ENCODE peak calls at places on chromosome 7, in eight cellular contexts. B is cardiac muscle cell, O is stomach, I is sigmoid colon, S is choroid plexus epithelial cell, A is fibroblast of villous mesenchyme, U is A549, E is fibroblast of lung. T is an unnamed sample.

GRCh38 chr7:100247152-100247757 is 27.5 kb downstream of the PVRIG start:
- DNase-seq in B (peak), O (peak), I (no peak), S (peak), A (peak), U (peak), E (peak), T (peak)

GRCh38 chr7:80614911-80615310 is 23.5 kb upstream of the CD36 start:
- DNase-seq in B (peak), O (no peak), I (no peak), S (peak), A (peak), U (peak), E (peak), T (peak)

GRCh38 chr7:43108255-43109011 is 4.0 kb upstream of the HECW1 start:
- DNase-seq in B (peak), O (peak), I (no peak), S (peak), A (peak), U (peak), E (peak), T (peak)

GRCh38 chr7:99267530-99268360 is 4.9 kb upstream of the MYH16 start:
- DNase-seq in B (peak), O (peak), I (no peak), S (peak), A (peak), U (peak), E (peak), T (peak)

GRCh38 chr7:41696323-41696916 is 6.5 kb downstream of the INHBA start:
- DNase-seq in B (peak), O (peak), I (peak), S (peak), A (peak), U (peak), E (peak), T (peak)

GRCh38 chr7:68321776-68322496 is 1276.3 kb upstream of the AUTS2 start:
- DNase-seq in B (peak), O (no peak), I (no peak), S (no peak), A (no peak), U (no peak), E (no peak), T (no peak)

GRCh38 chr7:158586499-158587191 is 978 bp downstream of the PTPRN2 start:
- DNase-seq in B (no peak), O (peak), I (no peak), S (no peak), A (no peak), U (no peak), E (no peak), T (no peak)

GRCh38 chr7:17380696-17381662 is 82.5 kb downstream of the AHR start:
- DNase-seq in B (no peak), O (no peak), I (no peak), S (no peak), A (no peak), U (no peak), E (peak), T (no peak)

GRCh38 chr7:123864966-123865365 is 20.0 kb downstream of the HYAL4 start:
- DNase-seq in B (no peak), O (no peak), I (no peak), S (peak), A (no peak), U (no peak), E (no peak), T (peak)

GRCh38 chr7:27112960-27113949 is 10.8 kb upstream of the HOXA2 start:
- DNase-seq in B (no peak), O (no peak), I (peak), S (no peak), A (peak), U (peak), E (peak), T (peak)

GRCh38 chr7:23687011-23687410 is 7.0 kb downstream of the FAM221A start:
- DNase-seq in B (no peak), O (peak), I (no peak), S (peak), A (no peak), U (no peak), E (no peak), T (no peak)

GRCh38 chr7:134472572-134473242 is 13.8 kb upstream of the AKR1B1 start:
- DNase-seq in B (no peak), O (no peak), I (no peak), S (no peak), A (peak), U (no peak), E (no peak), T (no peak)

GRCh38 chr7:2738766-2739549 is 51.0 kb downstream of the AMZ1 start:
- DNase-seq in B (no peak), O (peak), I (peak), S (no peak), A (no peak), U (no peak), E (no peak), T (no peak)

GRCh38 chr7:48350515-48350914 is 179.3 kb downstream of the ABCA13 start:
- DNase-seq in B (no peak), O (no peak), I (no peak), S (peak), A (no peak), U (no peak), E (no peak), T (no peak)

GRCh38 chr7:106568680-106569499 is 92.1 kb downstream of the CCDC71L start:
- DNase-seq in B (peak), O (no peak), I (no peak), S (peak), A (peak), U (peak), E (peak), T (peak)

GRCh38 chr7:11078242-11078834 is 104.7 kb downstream of the PHF14 start:
- DNase-seq in B (no peak), O (no peak), I (no peak), S (no peak), A (no peak), U (no peak), E (no peak), T (no peak)

GRCh38 chr7:28002638-28003037 is 178.0 kb downstream of the JAZF1 start:
- DNase-seq in B (peak), O (no peak), I (no peak), S (peak), A (peak), U (peak), E (no peak), T (peak)

GRCh38 chr7:1842321-1843221 is 172.5 kb downstream of the ELFN1 start:
- DNase-seq in B (no peak), O (no peak), I (peak), S (no peak), A (no peak), U (no peak), E (peak), T (no peak)

GRCh38 chr7:98178762-98179490 is 32.3 kb upstream of the BHLHA15 start:
- DNase-seq in B (no peak), O (no peak), I (no peak), S (no peak), A (no peak), U (no peak), E (no peak), T (no peak)

GRCh38 chr7:137445268-137445667 is 101.7 kb upstream of the PTN start:
- DNase-seq in B (no peak), O (no peak), I (no peak), S (no peak), A (no peak), U (no peak), E (no peak), T (no peak)

GRCh38 chr7:159148430-159149395 is 4.0 kb upstream of the VIPR2 start:
- DNase-seq in B (no peak), O (no peak), I (no peak), S (no peak), A (no peak), U (no peak), E (no peak), T (no peak)

GRCh38 chr7:41581041-41581440 is 121.8 kb downstream of the INHBA start:
- DNase-seq in B (no peak), O (no peak), I (no peak), S (no peak), A (peak), U (no peak), E (no peak), T (no peak)

GRCh38 chr7:82593780-82594179 is 150.2 kb upstream of the CACNA2D1 start:
- DNase-seq in B (no peak), O (no peak), I (no peak), S (no peak), A (no peak), U (no peak), E (no peak), T (no peak)

GRCh38 chr7:144738708-144739314 is 97.0 kb downstream of the TPK1 start:
- DNase-seq in B (peak), O (no peak), I (no peak), S (peak), A (peak), U (peak), E (peak), T (peak)

GRCh38 chr7:24764972-24765744 is 7.9 kb upstream of the GSDME start:
- DNase-seq in B (peak), O (no peak), I (no peak), S (peak), A (peak), U (no peak), E (peak), T (no peak)

GRCh38 chr7:141550694-141551079 is 523 bp upstream of the AGK start:
- DNase-seq in B (no peak), O (no peak), I (no peak), S (no peak), A (no peak), U (peak), E (no peak), T (no peak)

GRCh38 chr7:28855538-28856217 is 102.5 kb downstream of the TRIL start:
- DNase-seq in B (peak), O (no peak), I (no peak), S (peak), A (peak), U (peak), E (peak), T (peak)

GRCh38 chr7:22549051-22549450 is 49.1 kb upstream of the STEAP1B start:
- DNase-seq in B (no peak), O (no peak), I (peak), S (no peak), A (no peak), U (no peak), E (no peak), T (no peak)

GRCh38 chr7:82275342-82275741 is 168.2 kb downstream of the CACNA2D1 start:
- DNase-seq in B (no peak), O (no peak), I (no peak), S (no peak), A (no peak), U (no peak), E (no peak), T (no peak)

GRCh38 chr7:155738652-155739537 is 73.4 kb downstream of the SHH start:
- DNase-seq in B (peak), O (peak), I (peak), S (peak), A (peak), U (peak), E (peak), T (peak)

GRCh38 chr7:21542891-21543527 is at the start of gene DNAH11:
- DNase-seq in B (peak), O (peak), I (peak), S (peak), A (peak), U (peak), E (peak), T (peak)

GRCh38 chr7:149715476-149715875 is 57.9 kb downstream of the ZNF467 start:
- DNase-seq in B (no peak), O (peak), I (peak), S (no peak), A (no peak), U (no peak), E (no peak), T (no peak)

GRCh38 chr7:96778263-96778662 is 68.6 kb upstream of the SEM1 start:
- DNase-seq in B (no peak), O (no peak), I (no peak), S (no peak), A (no peak), U (no peak), E (no peak), T (no peak)

GRCh38 chr7:35792472-35793224 is 8.2 kb upstream of the SEPTIN7 start:
- DNase-seq in B (peak), O (no peak), I (no peak), S (peak), A (no peak), U (no peak), E (no peak), T (peak)

GRCh38 chr7:115015619-115016018 is 93.7 kb downstream of the MDFIC start:
- DNase-seq in B (peak), O (no peak), I (no peak), S (peak), A (peak), U (peak), E (peak), T (peak)

GRCh38 chr7:133051066-133051465 is 30.8 kb downstream of the CHCHD3 start:
- DNase-seq in B (peak), O (no peak), I (no peak), S (peak), A (peak), U (peak), E (peak), T (peak)

GRCh38 chr7:90312745-90313144 is 8.4 kb downstream of the FAM237B start:
- DNase-seq in B (peak), O (no peak), I (no peak), S (peak), A (peak), U (no peak), E (peak), T (peak)

GRCh38 chr7:20539201-20539600 is 76.3 kb upstream of the ABCB5 start:
- DNase-seq in B (no peak), O (no peak), I (no peak), S (peak), A (no peak), U (peak), E (no peak), T (peak)

GRCh38 chr7:5831196-5831595 is 49.4 kb upstream of the OCM start:
- DNase-seq in B (peak), O (no peak), I (no peak), S (peak), A (peak), U (no peak), E (no peak), T (peak)

GRCh38 chr7:78863248-78863647 is 590.2 kb downstream of the MAGI2 start:
- DNase-seq in B (no peak), O (no peak), I (no peak), S (no peak), A (no peak), U (no peak), E (peak), T (no peak)

DNA sequence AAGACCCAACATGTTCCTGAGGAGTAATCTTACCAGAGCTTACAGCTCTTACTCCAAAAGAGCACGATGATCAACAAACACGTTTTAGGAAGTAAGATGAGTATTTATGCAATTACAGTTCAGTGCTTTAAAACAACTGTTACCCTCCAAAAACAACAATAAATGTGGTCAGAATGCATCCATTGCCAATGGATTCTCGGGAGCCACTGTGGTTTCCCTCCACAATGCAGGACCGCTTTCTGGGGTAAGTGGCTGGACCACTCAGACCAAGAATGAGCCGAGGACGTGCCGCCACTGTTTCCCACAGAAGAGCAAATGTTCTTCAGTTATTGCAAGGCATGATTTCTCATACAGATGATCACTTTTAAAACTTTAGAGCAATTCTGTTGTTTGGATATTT is 232.3 kb upstream of the MKLN1 start:
- DNase-seq in B (peak), O (no peak), I (no peak), S (no peak), A (no peak), U (no peak), E (no peak), T (no peak)
- TF ChIP-seq CTCF in B (no peak), O (no peak), I (no peak), S (no peak), A (no peak), U (no peak), E (no peak), T (no peak)

DNA sequence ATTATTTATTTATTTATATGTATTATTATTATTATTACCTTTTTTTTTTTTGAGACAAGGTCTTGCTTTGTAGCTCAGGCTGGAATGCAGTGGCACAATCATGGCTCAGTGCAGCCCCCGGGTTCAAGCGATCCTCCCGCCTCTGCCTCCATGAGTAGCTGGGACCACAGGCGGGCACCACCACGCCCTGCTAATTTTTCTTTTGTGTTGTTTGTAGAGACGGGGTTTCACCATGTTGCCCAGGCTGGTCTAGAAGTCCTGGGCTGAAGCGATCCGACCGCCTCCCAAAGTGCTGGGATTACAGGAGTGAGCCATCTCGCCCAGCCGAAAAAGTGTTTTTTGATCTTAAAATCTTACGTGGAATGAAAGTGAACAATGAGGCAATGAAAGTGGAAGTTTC is 79.4 kb upstream of the C1GALT1 start:
- DNase-seq in B (peak), O (no peak), I (no peak), S (no peak), A (no peak), U (no peak), E (no peak), T (no peak)
- H3K4me3 ChIP-seq in B (no peak), O (peak), I (no peak), S (no peak), A (no peak), U (no peak), E (no peak), T (no peak)

GRCh38 chr7:101815826-101816488 is 1.5 kb upstream of the CUX1 start:
- DNase-seq in B (peak), O (peak), I (peak), S (peak), A (peak), U (peak), E (peak), T (peak)

GRCh38 chr7:101814996-101815825 is 2.2 kb upstream of the CUX1 start:
- DNase-seq in B (peak), O (peak), I (peak), S (no peak), A (peak), U (peak), E (peak), T (no peak)

GRCh38 chr7:101817930-101818698 is 688 bp downstream of the CUX1 start:
- DNase-seq in B (peak), O (no peak), I (no peak), S (peak), A (peak), U (no peak), E (peak), T (peak)

GRCh38 chr7:101817031-101817929 is at the start of gene CUX1:
- DNase-seq in B (no peak), O (peak), I (peak), S (no peak), A (no peak), U (peak), E (no peak), T (no peak)

DNA sequence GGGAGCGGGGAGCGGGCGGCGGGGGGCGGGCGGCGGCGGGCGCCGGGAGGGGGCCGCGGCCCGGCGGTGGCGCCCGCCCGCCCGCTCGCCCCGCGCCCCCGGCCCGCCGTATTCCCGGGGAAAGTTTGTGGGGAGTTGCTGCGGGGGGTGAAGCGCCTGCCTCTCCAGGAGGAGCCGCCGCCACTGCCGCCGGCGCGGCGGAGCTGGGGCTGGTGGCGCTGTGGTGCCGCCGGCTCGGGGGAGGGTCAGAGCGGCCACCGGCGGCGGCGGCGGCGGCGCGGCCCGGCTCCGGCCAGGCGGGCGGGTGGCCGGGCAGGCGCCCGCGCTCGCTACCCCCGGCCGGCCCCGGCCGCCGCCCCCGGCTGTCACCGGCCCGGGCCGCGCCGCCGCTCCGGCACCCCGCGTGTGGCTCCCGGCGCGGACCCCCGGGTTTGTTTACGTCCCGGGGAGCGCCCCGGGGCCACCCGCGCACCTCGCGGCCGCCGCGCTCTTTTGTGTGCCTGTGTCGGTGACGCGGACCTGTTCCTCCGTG is 861 bp upstream of the CUX1 start:
- DNase-seq in B (peak), O (peak), I (peak), S (peak), A (peak), U (peak), E (peak), T (peak)
- TF ChIP-seq CTCF in B (no peak), O (no peak), I (no peak), S (no peak), A (no peak), U (peak), E (no peak), T (no peak)

GRCh38 chr7:816751-817671 is 15.3 kb upstream of the SUN1 start:
- DNase-seq in B (peak), O (no peak), I (peak), S (no peak), A (peak), U (peak), E (no peak), T (no peak)
- H3K4me3 ChIP-seq in B (peak), O (peak), I (peak), S (peak), A (peak), U (peak), E (peak), T (peak)

DNA sequence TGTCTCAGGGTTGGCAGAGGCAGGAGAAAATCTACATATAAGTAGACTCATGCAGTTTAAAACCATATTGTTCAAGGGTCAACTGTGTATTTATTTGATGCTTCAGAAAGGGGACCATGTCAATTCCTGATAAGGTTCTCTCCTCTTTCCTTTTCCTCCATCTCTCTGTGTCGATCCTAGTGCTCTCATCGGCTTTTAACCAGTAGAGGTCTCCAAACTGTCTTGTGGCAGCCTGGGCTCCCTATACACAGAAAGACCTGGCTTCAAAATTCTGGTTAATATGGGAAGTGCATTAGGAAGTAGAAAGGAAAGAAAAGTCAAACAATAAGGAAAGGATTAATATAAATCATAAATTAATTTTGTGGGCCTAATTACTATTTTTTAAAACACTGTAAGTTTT is 304.4 kb upstream of the C7orf33 start:
- DNase-seq in B (peak), O (no peak), I (no peak), S (peak), A (no peak), U (peak), E (no peak), T (no peak)
- TF ChIP-seq CTCF in B (peak), O (no peak), I (no peak), S (peak), A (no peak), U (peak), E (no peak), T (peak)

GRCh38 chr7:101952355-101953247 is 135.2 kb downstream of the CUX1 start:
- DNase-seq in B (peak), O (no peak), I (peak), S (peak), A (peak), U (no peak), E (peak), T (peak)
- H3K4me3 ChIP-seq in B (no peak), O (no peak), I (no peak), S (no peak), A (no peak), U (no peak), E (peak), T (peak)